ENCODE peak calls at places on chromosomes 2 and 18, in four cellular contexts. K, J, C and R are unnamed samples. For H3K4me1, the result is how much of the 10 kb centered on the place peaks cover.

GRCh38 chr18:66495844-66496243 is 108.0 kb downstream of the CDH19 start:
- DNase-seq in K (no peak), J (no peak), C (no peak), R (no peak)

GRCh38 chr2:200310545-200310971 is 4.1 kb downstream of the SPATS2L start:
- DNase-seq in K (no peak), J (no peak), C (no peak), R (no peak)

GRCh38 chr2:13714466-13714865 is 918.1 kb upstream of the LRATD1 start:
- DNase-seq in K (no peak), J (no peak), C (no peak), R (no peak)

GRCh38 chr2:96100893-96101304 is 15.5 kb downstream of the ADRA2B start:
- DNase-seq in K (no peak), J (no peak), C (no peak), R (no peak)

GRCh38 chr2:176507736-176508135 is 238.5 kb downstream of the MTX2 start:
- DNase-seq in K (no peak), J (no peak), C (no peak), R (no peak)

GRCh38 chr2:203631068-203631757 is 75.2 kb upstream of the CD28 start:
- DNase-seq in K (no peak), J (no peak), C (no peak), R (no peak)

GRCh38 chr18:22961156-22961555 is 28.0 kb downstream of the RBBP8 start:
- DNase-seq in K (no peak), J (no peak), C (no peak), R (no peak)

GRCh38 chr18:36905560-36905959 is 76.6 kb downstream of the KIAA1328 start:
- DNase-seq in K (no peak), J (no peak), C (no peak), R (no peak)

GRCh38 chr2:135149251-135149650 is 97.2 kb downstream of the RAB3GAP1 start:
- DNase-seq in K (no peak), J (no peak), C (no peak), R (no peak)

GRCh38 chr2:98500561-98500960 is 55.9 kb downstream of the INPP4A start:
- DNase-seq in K (no peak), J (no peak), C (no peak), R (no peak)

GRCh38 chr2:119715409-119716295 is 36.7 kb downstream of the TMEM177 start:
- DNase-seq in K (no peak), J (no peak), C (no peak), R (no peak)

GRCh38 chr2:200173691-200174090 is 132.8 kb upstream of the SPATS2L start:
- DNase-seq in K (no peak), J (no peak), C (no peak), R (no peak)

GRCh38 chr2:235461763-235462414 is 32.0 kb upstream of the AGAP1 start:
- DNase-seq in K (no peak), J (no peak), C (no peak), R (no peak)

GRCh38 chr2:82950148-82950547 is 1508.9 kb downstream of the SUCLG1 start:
- DNase-seq in K (no peak), J (no peak), C (no peak), R (no peak)

GRCh38 chr18:5975111-5975622 is 79.8 kb upstream of the TMEM200C start:
- DNase-seq in K (no peak), J (no peak), C (no peak), R (no peak)

GRCh38 chr2:100945930-100946607 is 56.0 kb upstream of the RPL31 start:
- DNase-seq in K (no peak), J (no peak), C (no peak), R (no peak)

GRCh38 chr2:675982-676646 is 1.1 kb downstream of the TMEM18 start:
- DNase-seq in K (peak), J (peak), C (no peak), R (peak)

GRCh38 chr2:191836853-191837769 is 9.8 kb downstream of the CAVIN2 start:
- DNase-seq in K (peak), J (no peak), C (no peak), R (no peak)

GRCh38 chr2:38315707-38316333 is 61.3 kb downstream of the ATL2 start:
- DNase-seq in K (peak), J (no peak), C (no peak), R (no peak)

GRCh38 chr2:36438454-36438977 is 82.9 kb downstream of the CRIM1 start:
- DNase-seq in K (no peak), J (no peak), C (no peak), R (no peak)

GRCh38 chr2:161004379-161004778 is 155.8 kb upstream of the TANK start:
- DNase-seq in K (no peak), J (no peak), C (no peak), R (no peak)

GRCh38 chr2:146615778-146616177 is 1229.1 kb upstream of the ACVR2A start:
- DNase-seq in K (no peak), J (no peak), C (no peak), R (no peak)

GRCh38 chr2:95024960-95025405 is 525 bp upstream of the MAL start:
- DNase-seq in K (no peak), J (no peak), C (no peak), R (no peak)

GRCh38 chr2:112692496-112692911 is 28.3 kb upstream of the NT5DC4 start:
- DNase-seq in K (peak), J (no peak), C (peak), R (no peak)

GRCh38 chr2:189599245-189599644 is 18.7 kb upstream of the SLC40A1 start:
- DNase-seq in K (no peak), J (no peak), C (no peak), R (no peak)

GRCh38 chr2:159214325-159214865 is 72.1 kb downstream of the WDSUB1 start:
- DNase-seq in K (no peak), J (no peak), C (no peak), R (no peak)

GRCh38 chr2:127884436-127884835 is 1.3 kb downstream of the AMMECR1L start:
- DNase-seq in K (no peak), J (no peak), C (no peak), R (no peak)

GRCh38 chr2:65364054-65364651 is 68.2 kb downstream of the SPRED2 start:
- DNase-seq in K (no peak), J (no peak), C (no peak), R (no peak)

GRCh38 chr2:65367517-65367916 is 64.9 kb downstream of the SPRED2 start:
- DNase-seq in K (no peak), J (no peak), C (no peak), R (no peak)

GRCh38 chr2:65368464-65368863 is 63.9 kb downstream of the SPRED2 start:
- DNase-seq in K (no peak), J (no peak), C (no peak), R (no peak)

GRCh38 chr2:65364986-65365733 is 67.2 kb downstream of the SPRED2 start:
- DNase-seq in K (no peak), J (no peak), C (no peak), R (no peak)

DNA sequence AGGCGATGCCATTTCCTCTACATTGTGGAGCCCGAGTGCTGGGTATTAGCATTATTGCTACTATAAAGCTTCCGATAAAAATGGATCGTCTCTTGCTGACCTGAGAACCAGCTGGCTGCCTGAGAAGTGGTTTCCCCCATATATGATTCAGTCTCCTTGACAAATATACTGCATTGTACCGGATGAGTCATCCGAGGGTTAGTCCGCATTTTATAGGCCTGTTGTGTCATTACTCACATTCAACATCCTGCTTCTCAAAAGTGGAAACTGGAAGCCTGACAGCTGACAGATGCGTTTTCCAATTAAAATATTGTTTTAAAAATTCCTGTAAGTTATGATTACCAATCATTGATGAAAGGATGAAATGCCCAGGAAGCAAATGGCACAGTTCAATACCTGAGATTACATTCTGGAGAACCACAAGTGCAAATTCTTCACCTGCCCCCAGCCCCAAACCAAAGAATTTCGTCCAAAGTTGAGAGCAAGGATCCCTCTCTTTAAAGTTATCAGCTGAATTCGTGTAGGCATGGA is 65.7 kb downstream of the SPRED2 start:
- DNase-seq in K (peak), J (no peak), C (no peak), R (no peak)
- H3K4me1 ChIP-seq in K (under half), J (under half), C (under half), R (under half)

GRCh38 chr2:40159333-40159732 is 292.6 kb downstream of the SLC8A1 start:
- DNase-seq in K (no peak), J (no peak), C (no peak), R (no peak)

GRCh38 chr2:40158781-40159180 is 293.1 kb downstream of the SLC8A1 start:
- DNase-seq in K (no peak), J (no peak), C (no peak), R (no peak)

GRCh38 chr2:40161986-40162385 is 289.9 kb downstream of the SLC8A1 start:
- DNase-seq in K (no peak), J (no peak), C (no peak), R (no peak)

GRCh38 chr2:40164736-40165502 is 287.0 kb downstream of the SLC8A1 start:
- DNase-seq in K (no peak), J (no peak), C (no peak), R (no peak)

DNA sequence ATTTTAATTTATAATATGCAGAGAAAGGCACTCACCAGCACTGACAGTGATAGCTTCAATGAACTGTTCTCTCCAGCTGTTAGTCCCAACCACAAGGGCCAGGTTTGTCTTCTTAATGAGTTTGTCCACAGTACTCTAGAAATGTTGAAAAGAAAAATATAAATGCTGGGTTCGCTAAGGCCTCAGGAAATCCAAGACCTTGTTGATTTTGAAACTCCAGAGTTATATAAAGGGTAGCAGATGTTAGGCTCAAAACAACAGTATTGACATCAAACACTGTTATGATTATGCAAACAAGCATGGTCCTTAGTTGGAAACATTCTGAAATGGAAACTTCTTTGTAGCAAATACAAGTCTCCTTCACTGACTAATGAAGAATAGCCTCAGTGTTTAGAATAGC is 291.2 kb downstream of the SLC8A1 start:
- DNase-seq in K (no peak), J (no peak), C (no peak), R (no peak)
- H3K27ac ChIP-seq in K (no peak), J (no peak), C (no peak), R (no peak)

GRCh38 chr2:68363731-68364130 is 1.4 kb upstream of the PLEK start:
- DNase-seq in K (no peak), J (no peak), C (no peak), R (no peak)
- H3K4me1 ChIP-seq in K (under half), J (under half), C (under half), R (under half)

DNA sequence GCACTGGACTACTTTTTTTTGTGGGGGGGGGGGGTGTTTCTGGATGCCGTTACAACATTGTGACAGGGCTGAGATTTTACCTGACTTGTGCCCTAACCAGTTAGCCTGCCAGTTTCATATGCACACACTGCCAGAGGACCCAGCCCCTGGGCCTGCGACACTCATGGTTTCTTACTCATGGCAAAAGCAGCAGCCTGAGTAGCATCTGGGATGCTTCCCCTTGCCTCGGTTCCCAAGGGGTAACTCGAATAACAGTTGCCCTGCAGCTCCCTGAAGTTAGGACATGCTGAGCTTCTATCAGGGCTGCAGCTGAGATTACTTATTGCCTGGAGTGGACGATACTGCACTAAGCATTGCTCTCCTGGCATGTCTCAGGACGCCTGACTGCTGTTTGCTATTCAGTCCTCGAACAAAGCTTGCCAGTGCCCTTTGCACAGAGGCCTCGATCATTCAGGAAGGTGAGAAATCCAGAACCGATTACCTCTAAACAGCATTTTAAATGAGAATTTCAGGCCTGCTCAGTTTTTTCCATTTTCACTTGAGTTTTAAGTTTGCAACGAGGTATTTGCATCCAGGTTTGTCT is 48.0 kb downstream of the TRPM8 start:
- DNase-seq in K (no peak), J (no peak), C (no peak), R (no peak)
- H3K27ac ChIP-seq in K (no peak), J (no peak), C (no peak), R (no peak)

GRCh38 chr2:190674966-190675650 is 26.2 kb downstream of the NAB1 start:
- DNase-seq in K (no peak), J (no peak), C (no peak), R (no peak)

GRCh38 chr2:190677255-190677654 is 28.4 kb downstream of the NAB1 start:
- DNase-seq in K (no peak), J (no peak), C (no peak), R (no peak)

GRCh38 chr2:190679813-190680591 is 31.1 kb downstream of the NAB1 start:
- DNase-seq in K (peak), J (no peak), C (peak), R (peak)

GRCh38 chr2:190679391-190679790 is 30.5 kb downstream of the NAB1 start:
- DNase-seq in K (no peak), J (no peak), C (no peak), R (no peak)

GRCh38 chr2:190678444-190679162 is 29.7 kb downstream of the NAB1 start:
- DNase-seq in K (no peak), J (no peak), C (no peak), R (no peak)
- H3K4me1 ChIP-seq in K (under half), J (under half), C (under half), R (under half)

GRCh38 chr2:53750369-53750768 is 17.2 kb upstream of the CHAC2 start:
- DNase-seq in K (no peak), J (no peak), C (no peak), R (no peak)
- H3K27ac ChIP-seq in K (no peak), J (no peak), C (no peak), R (no peak)

DNA sequence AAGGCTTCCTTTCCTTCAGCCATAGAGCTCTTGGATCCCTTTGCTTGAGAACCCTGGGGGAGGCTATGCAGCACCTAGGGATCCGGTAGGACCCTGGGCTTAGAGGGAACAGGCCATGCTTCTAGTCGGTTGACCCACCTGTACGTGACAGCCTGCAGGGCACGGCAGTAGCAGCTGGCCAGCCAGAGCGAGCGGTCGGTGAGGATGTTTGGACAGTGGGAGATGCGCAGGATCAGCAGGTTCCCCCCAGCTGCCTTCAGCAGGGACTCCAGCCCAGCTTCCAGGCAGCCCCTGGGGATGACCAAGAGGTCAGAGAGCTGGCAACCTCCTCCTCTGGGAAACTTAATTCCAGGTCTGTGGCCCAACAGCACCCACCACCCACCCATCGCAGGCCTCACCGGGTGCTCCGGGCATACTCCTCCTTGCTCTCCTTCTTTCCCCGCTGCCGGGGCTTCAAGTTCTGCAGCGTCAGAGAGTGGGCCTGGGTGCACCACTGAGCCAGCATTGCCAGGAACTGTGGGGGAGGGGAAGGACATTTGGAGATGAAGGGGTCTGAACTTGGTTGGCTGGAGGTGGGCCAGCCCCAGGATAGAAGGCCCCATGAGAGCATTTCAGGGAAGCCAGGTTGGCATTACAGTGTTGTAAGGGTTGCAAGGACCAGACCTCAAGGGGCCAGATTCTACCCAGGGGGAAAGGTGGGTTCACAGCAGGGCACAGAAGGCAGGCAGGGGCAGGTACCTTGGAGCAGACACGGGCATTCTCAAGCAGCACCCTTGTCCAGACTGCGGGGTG is 20.5 kb downstream of the FBXO41 start:
- DNase-seq in K (no peak), J (no peak), C (no peak), R (no peak)
- H3K4me1 ChIP-seq in K (under half), J (under half), C (under half), R (under half)